ENCODE peak calls at places on chromosomes 7 and 10, in ten cellular contexts. One of them, this sample, is unnamed.
A peak's percentile ranks its signal among the peaks of the same experiment; 100 is the strongest.

GRCh38 chr7:116525298-116525912 is 569 bp downstream of the CAV1 start:
- DNase-seq in heart right ventricle: peak; percentile 49
- DNase-seq in T-cell: peak; percentile 13
- DNase-seq in SHP77: no peak
- DNase-seq in iPS-NIHi11: peak; percentile 47
- DNase-seq in CD8-positive, alpha-beta memory T cell: peak; percentile 20
- DNase-seq in endothelial cell: peak; percentile 25
- DNase-seq in activated CD4-positive, CD25-positive, alpha-beta regulatory T cell: no peak
- DNase-seq in lung: peak; percentile 81
- DNase-seq in hippocampal formation: no peak
- DNase-seq in this sample: peak; percentile 68

GRCh38 chr10:71729023-71729649 is 9.6 kb upstream of the C10orf105 start:
- DNase-seq in heart right ventricle: peak; percentile 55
- DNase-seq in T-cell: no peak
- DNase-seq in SHP77: no peak
- DNase-seq in iPS-NIHi11: no peak
- DNase-seq in CD8-positive, alpha-beta memory T cell: no peak
- DNase-seq in endothelial cell: no peak
- DNase-seq in activated CD4-positive, CD25-positive, alpha-beta regulatory T cell: no peak
- DNase-seq in lung: peak; percentile 53
- DNase-seq in hippocampal formation: no peak
- DNase-seq in this sample: peak; percentile 83

GRCh38 chr7:22586101-22586805 is 86.3 kb upstream of the STEAP1B start:
- DNase-seq in heart right ventricle: no peak
- DNase-seq in T-cell: no peak
- DNase-seq in SHP77: no peak
- DNase-seq in iPS-NIHi11: no peak
- DNase-seq in CD8-positive, alpha-beta memory T cell: no peak
- DNase-seq in endothelial cell: no peak
- DNase-seq in activated CD4-positive, CD25-positive, alpha-beta regulatory T cell: no peak
- DNase-seq in lung: no peak
- DNase-seq in hippocampal formation: no peak
- DNase-seq in this sample: no peak

GRCh38 chr7:132393789-132394261 is 182.4 kb downstream of the PLXNA4 start:
- DNase-seq in heart right ventricle: peak; percentile 53
- DNase-seq in T-cell: no peak
- DNase-seq in SHP77: no peak
- DNase-seq in iPS-NIHi11: no peak
- DNase-seq in CD8-positive, alpha-beta memory T cell: no peak
- DNase-seq in endothelial cell: no peak
- DNase-seq in activated CD4-positive, CD25-positive, alpha-beta regulatory T cell: no peak
- DNase-seq in lung: peak; percentile 38
- DNase-seq in hippocampal formation: no peak
- DNase-seq in this sample: peak; percentile 76

GRCh38 chr7:66575398-66575797 is 53.3 kb upstream of the KCTD7 start:
- DNase-seq in heart right ventricle: no peak
- DNase-seq in T-cell: no peak
- DNase-seq in SHP77: no peak
- DNase-seq in iPS-NIHi11: no peak
- DNase-seq in CD8-positive, alpha-beta memory T cell: no peak
- DNase-seq in endothelial cell: no peak
- DNase-seq in activated CD4-positive, CD25-positive, alpha-beta regulatory T cell: no peak
- DNase-seq in lung: no peak
- DNase-seq in hippocampal formation: no peak
- DNase-seq in this sample: no peak

GRCh38 chr10:95618101-95618500 is 38.4 kb downstream of the ALDH18A1 start:
- DNase-seq in heart right ventricle: no peak
- DNase-seq in T-cell: no peak
- DNase-seq in SHP77: no peak
- DNase-seq in iPS-NIHi11: no peak
- DNase-seq in CD8-positive, alpha-beta memory T cell: no peak
- DNase-seq in endothelial cell: no peak
- DNase-seq in activated CD4-positive, CD25-positive, alpha-beta regulatory T cell: no peak
- DNase-seq in lung: no peak
- DNase-seq in hippocampal formation: no peak
- DNase-seq in this sample: no peak

GRCh38 chr7:73851410-73852338 is 9.3 kb upstream of the TMEM270 start:
- DNase-seq in heart right ventricle: no peak
- DNase-seq in T-cell: no peak
- DNase-seq in SHP77: no peak
- DNase-seq in iPS-NIHi11: no peak
- DNase-seq in CD8-positive, alpha-beta memory T cell: no peak
- DNase-seq in endothelial cell: no peak
- DNase-seq in activated CD4-positive, CD25-positive, alpha-beta regulatory T cell: no peak
- DNase-seq in lung: no peak
- DNase-seq in hippocampal formation: no peak
- DNase-seq in this sample: no peak

GRCh38 chr7:153504288-153505075 is 547.7 kb upstream of the DPP6 start:
- DNase-seq in heart right ventricle: no peak
- DNase-seq in T-cell: no peak
- DNase-seq in SHP77: no peak
- DNase-seq in iPS-NIHi11: no peak
- DNase-seq in CD8-positive, alpha-beta memory T cell: no peak
- DNase-seq in endothelial cell: no peak
- DNase-seq in activated CD4-positive, CD25-positive, alpha-beta regulatory T cell: no peak
- DNase-seq in lung: no peak
- DNase-seq in hippocampal formation: no peak
- DNase-seq in this sample: no peak

GRCh38 chr7:27184342-27185012 is 555 bp downstream of the HOXA11 start:
- DNase-seq in heart right ventricle: no peak
- DNase-seq in T-cell: peak; percentile 5
- DNase-seq in SHP77: no peak
- DNase-seq in iPS-NIHi11: no peak
- DNase-seq in CD8-positive, alpha-beta memory T cell: no peak
- DNase-seq in endothelial cell: no peak
- DNase-seq in activated CD4-positive, CD25-positive, alpha-beta regulatory T cell: no peak
- DNase-seq in lung: no peak
- DNase-seq in hippocampal formation: no peak
- DNase-seq in this sample: no peak

GRCh38 chr10:239109-239508 is 103.9 kb downstream of the ZMYND11 start:
- DNase-seq in heart right ventricle: no peak
- DNase-seq in T-cell: no peak
- DNase-seq in SHP77: no peak
- DNase-seq in iPS-NIHi11: no peak
- DNase-seq in CD8-positive, alpha-beta memory T cell: no peak
- DNase-seq in endothelial cell: no peak
- DNase-seq in activated CD4-positive, CD25-positive, alpha-beta regulatory T cell: no peak
- DNase-seq in lung: no peak
- DNase-seq in hippocampal formation: no peak
- DNase-seq in this sample: no peak

GRCh38 chr7:25900887-25901286 is 251.1 kb upstream of the NFE2L3 start:
- DNase-seq in heart right ventricle: no peak
- DNase-seq in T-cell: no peak
- DNase-seq in SHP77: no peak
- DNase-seq in iPS-NIHi11: no peak
- DNase-seq in CD8-positive, alpha-beta memory T cell: no peak
- DNase-seq in endothelial cell: no peak
- DNase-seq in activated CD4-positive, CD25-positive, alpha-beta regulatory T cell: no peak
- DNase-seq in lung: no peak
- DNase-seq in hippocampal formation: no peak
- DNase-seq in this sample: no peak

GRCh38 chr7:30869794-30870491 is 41.7 kb upstream of the AQP1 start:
- DNase-seq in heart right ventricle: peak; percentile 75
- DNase-seq in T-cell: no peak
- DNase-seq in SHP77: no peak
- DNase-seq in iPS-NIHi11: no peak
- DNase-seq in CD8-positive, alpha-beta memory T cell: no peak
- DNase-seq in endothelial cell: peak; percentile 30
- DNase-seq in activated CD4-positive, CD25-positive, alpha-beta regulatory T cell: no peak
- DNase-seq in lung: no peak
- DNase-seq in hippocampal formation: no peak
- DNase-seq in this sample: peak; percentile 62

GRCh38 chr7:78254397-78255055 is 456.0 kb downstream of the PHTF2 start:
- DNase-seq in heart right ventricle: no peak
- DNase-seq in T-cell: no peak
- DNase-seq in SHP77: peak; percentile 23
- DNase-seq in iPS-NIHi11: no peak
- DNase-seq in CD8-positive, alpha-beta memory T cell: no peak
- DNase-seq in endothelial cell: no peak
- DNase-seq in activated CD4-positive, CD25-positive, alpha-beta regulatory T cell: no peak
- DNase-seq in lung: no peak
- DNase-seq in hippocampal formation: no peak
- DNase-seq in this sample: no peak

GRCh38 chr7:118286131-118286530 is 61.6 kb downstream of the ANKRD7 start:
- DNase-seq in heart right ventricle: no peak
- DNase-seq in T-cell: no peak
- DNase-seq in SHP77: no peak
- DNase-seq in iPS-NIHi11: no peak
- DNase-seq in CD8-positive, alpha-beta memory T cell: no peak
- DNase-seq in endothelial cell: no peak
- DNase-seq in activated CD4-positive, CD25-positive, alpha-beta regulatory T cell: no peak
- DNase-seq in lung: no peak
- DNase-seq in hippocampal formation: no peak
- DNase-seq in this sample: no peak

GRCh38 chr10:6543431-6544005 is 36.6 kb downstream of the PRKCQ start:
- DNase-seq in heart right ventricle: no peak
- DNase-seq in T-cell: peak; percentile 30
- DNase-seq in SHP77: no peak
- DNase-seq in iPS-NIHi11: no peak
- DNase-seq in CD8-positive, alpha-beta memory T cell: peak; percentile 31
- DNase-seq in endothelial cell: no peak
- DNase-seq in activated CD4-positive, CD25-positive, alpha-beta regulatory T cell: no peak
- DNase-seq in lung: no peak
- DNase-seq in hippocampal formation: no peak
- DNase-seq in this sample: no peak

GRCh38 chr7:129924602-129925001 is 28.2 kb downstream of the UBE2H start:
- DNase-seq in heart right ventricle: no peak
- DNase-seq in T-cell: no peak
- DNase-seq in SHP77: no peak
- DNase-seq in iPS-NIHi11: no peak
- DNase-seq in CD8-positive, alpha-beta memory T cell: no peak
- DNase-seq in endothelial cell: no peak
- DNase-seq in activated CD4-positive, CD25-positive, alpha-beta regulatory T cell: no peak
- DNase-seq in lung: no peak
- DNase-seq in hippocampal formation: no peak
- DNase-seq in this sample: no peak

GRCh38 chr10:121426307-121426706 is 171.9 kb downstream of the FGFR2 start:
- DNase-seq in heart right ventricle: no peak
- DNase-seq in T-cell: no peak
- DNase-seq in SHP77: no peak
- DNase-seq in iPS-NIHi11: peak; percentile 66
- DNase-seq in CD8-positive, alpha-beta memory T cell: no peak
- DNase-seq in endothelial cell: no peak
- DNase-seq in activated CD4-positive, CD25-positive, alpha-beta regulatory T cell: no peak
- DNase-seq in lung: no peak
- DNase-seq in hippocampal formation: no peak
- DNase-seq in this sample: no peak

GRCh38 chr7:44151679-44152355 is 10.7 kb upstream of the MYL7 start:
- DNase-seq in heart right ventricle: no peak
- DNase-seq in T-cell: no peak
- DNase-seq in SHP77: no peak
- DNase-seq in iPS-NIHi11: no peak
- DNase-seq in CD8-positive, alpha-beta memory T cell: no peak
- DNase-seq in endothelial cell: no peak
- DNase-seq in activated CD4-positive, CD25-positive, alpha-beta regulatory T cell: no peak
- DNase-seq in lung: no peak
- DNase-seq in hippocampal formation: no peak
- DNase-seq in this sample: no peak

GRCh38 chr7:39016609-39017008 is 38.9 kb downstream of the POU6F2 start:
- DNase-seq in heart right ventricle: no peak
- DNase-seq in T-cell: no peak
- DNase-seq in SHP77: no peak
- DNase-seq in iPS-NIHi11: no peak
- DNase-seq in CD8-positive, alpha-beta memory T cell: no peak
- DNase-seq in endothelial cell: no peak
- DNase-seq in activated CD4-positive, CD25-positive, alpha-beta regulatory T cell: no peak
- DNase-seq in lung: peak; percentile 68
- DNase-seq in hippocampal formation: no peak
- DNase-seq in this sample: no peak

GRCh38 chr10:71805776-71806705 is 32.7 kb upstream of the VSIR start:
- DNase-seq in heart right ventricle: no peak
- DNase-seq in T-cell: no peak
- DNase-seq in SHP77: no peak
- DNase-seq in iPS-NIHi11: peak; percentile 97
- DNase-seq in CD8-positive, alpha-beta memory T cell: no peak
- DNase-seq in endothelial cell: no peak
- DNase-seq in activated CD4-positive, CD25-positive, alpha-beta regulatory T cell: no peak
- DNase-seq in lung: peak; percentile 39
- DNase-seq in hippocampal formation: no peak
- DNase-seq in this sample: peak; percentile 63

GRCh38 chr10:58641095-58641531 is 128.4 kb downstream of the BICC1 start:
- DNase-seq in heart right ventricle: no peak
- DNase-seq in T-cell: no peak
- DNase-seq in SHP77: no peak
- DNase-seq in iPS-NIHi11: no peak
- DNase-seq in CD8-positive, alpha-beta memory T cell: no peak
- DNase-seq in endothelial cell: no peak
- DNase-seq in activated CD4-positive, CD25-positive, alpha-beta regulatory T cell: no peak
- DNase-seq in lung: no peak
- DNase-seq in hippocampal formation: no peak
- DNase-seq in this sample: no peak

GRCh38 chr7:2522780-2523433 is 3.3 kb downstream of the LFNG start:
- DNase-seq in heart right ventricle: no peak
- DNase-seq in T-cell: no peak
- DNase-seq in SHP77: peak; percentile 41
- DNase-seq in iPS-NIHi11: no peak
- DNase-seq in CD8-positive, alpha-beta memory T cell: no peak
- DNase-seq in endothelial cell: no peak
- DNase-seq in activated CD4-positive, CD25-positive, alpha-beta regulatory T cell: no peak
- DNase-seq in lung: no peak
- DNase-seq in hippocampal formation: no peak
- DNase-seq in this sample: no peak

GRCh38 chr7:127598318-127598717 is 4.8 kb downstream of the FSCN3 start:
- DNase-seq in heart right ventricle: no peak
- DNase-seq in T-cell: no peak
- DNase-seq in SHP77: no peak
- DNase-seq in iPS-NIHi11: peak; percentile 79
- DNase-seq in CD8-positive, alpha-beta memory T cell: no peak
- DNase-seq in endothelial cell: peak; percentile 49
- DNase-seq in activated CD4-positive, CD25-positive, alpha-beta regulatory T cell: no peak
- DNase-seq in lung: no peak
- DNase-seq in hippocampal formation: no peak
- DNase-seq in this sample: no peak

GRCh38 chr10:127977368-127978009 is 70.6 kb downstream of the PTPRE start:
- DNase-seq in heart right ventricle: peak; percentile 91
- DNase-seq in T-cell: no peak
- DNase-seq in SHP77: no peak
- DNase-seq in iPS-NIHi11: no peak
- DNase-seq in CD8-positive, alpha-beta memory T cell: no peak
- DNase-seq in endothelial cell: peak; percentile 45
- DNase-seq in activated CD4-positive, CD25-positive, alpha-beta regulatory T cell: no peak
- DNase-seq in lung: peak; percentile 64
- DNase-seq in hippocampal formation: peak; percentile 63
- DNase-seq in this sample: peak; percentile 88

GRCh38 chr7:3367271-3367670 is 66.2 kb downstream of the SDK1 start:
- DNase-seq in heart right ventricle: no peak
- DNase-seq in T-cell: no peak
- DNase-seq in SHP77: no peak
- DNase-seq in iPS-NIHi11: no peak
- DNase-seq in CD8-positive, alpha-beta memory T cell: no peak
- DNase-seq in endothelial cell: no peak
- DNase-seq in activated CD4-positive, CD25-positive, alpha-beta regulatory T cell: no peak
- DNase-seq in lung: no peak
- DNase-seq in hippocampal formation: no peak
- DNase-seq in this sample: no peak

GRCh38 chr7:115099906-115100305 is 178.0 kb downstream of the MDFIC start:
- DNase-seq in heart right ventricle: no peak
- DNase-seq in T-cell: no peak
- DNase-seq in SHP77: peak; percentile 19
- DNase-seq in iPS-NIHi11: no peak
- DNase-seq in CD8-positive, alpha-beta memory T cell: no peak
- DNase-seq in endothelial cell: no peak
- DNase-seq in activated CD4-positive, CD25-positive, alpha-beta regulatory T cell: no peak
- DNase-seq in lung: no peak
- DNase-seq in hippocampal formation: no peak
- DNase-seq in this sample: no peak

GRCh38 chr10:2893446-2893845 is 173.9 kb upstream of the PFKP start:
- DNase-seq in heart right ventricle: no peak
- DNase-seq in T-cell: no peak
- DNase-seq in SHP77: no peak
- DNase-seq in iPS-NIHi11: no peak
- DNase-seq in CD8-positive, alpha-beta memory T cell: no peak
- DNase-seq in endothelial cell: no peak
- DNase-seq in activated CD4-positive, CD25-positive, alpha-beta regulatory T cell: no peak
- DNase-seq in lung: no peak
- DNase-seq in hippocampal formation: no peak
- DNase-seq in this sample: no peak

GRCh38 chr7:82501256-82501815 is 57.8 kb upstream of the CACNA2D1 start:
- DNase-seq in heart right ventricle: no peak
- DNase-seq in T-cell: no peak
- DNase-seq in SHP77: no peak
- DNase-seq in iPS-NIHi11: no peak
- DNase-seq in CD8-positive, alpha-beta memory T cell: no peak
- DNase-seq in endothelial cell: no peak
- DNase-seq in activated CD4-positive, CD25-positive, alpha-beta regulatory T cell: no peak
- DNase-seq in lung: no peak
- DNase-seq in hippocampal formation: no peak
- DNase-seq in this sample: no peak